ENCODE peak calls at places on chromosomes 6 and 20, in nine cellular contexts. Y is progenitor cell of endocrine pancreas, C is nephron progenitor cell, B is mesothelial cell of epicardium, S is cardiac fibroblast, X is fibroblast of mammary gland, P is endothelial cell, L is endothelial cell of umbilical vein, H is psoas muscle. O is an unnamed sample.

GRCh38 chr6:170137176-170137891 is 153.5 kb downstream of the DLL1 start:
- DNase-seq in Y (no peak), C (no peak), B (peak; percentile 12), S (peak; percentile 3), X (peak; percentile 77), P (no peak), L (no peak), H (no peak), O (no peak)

GRCh38 chr20:37914672-37915433 is 11.9 kb downstream of the VSTM2L start:
- DNase-seq in Y (peak; percentile 32), C (peak; percentile 61), B (no peak), S (no peak), X (no peak), P (peak; percentile 52), L (no peak), H (no peak), O (no peak)

GRCh38 chr6:36599791-36600209 is 5.6 kb downstream of the SRSF3 start:
- DNase-seq in Y (no peak), C (peak; percentile 35), B (no peak), S (peak; percentile 66), X (peak; percentile 81), P (peak; percentile 24), L (no peak), H (peak; percentile 45), O (no peak)

GRCh38 chr6:139982652-139983051 is 608.2 kb upstream of the CITED2 start:
- DNase-seq in Y (no peak), C (no peak), B (no peak), S (peak; percentile 64), X (peak; percentile 87), P (no peak), L (peak; percentile 25), H (no peak), O (no peak)

GRCh38 chr6:130810307-130811030 is 16.7 kb upstream of the SMLR1 start:
- DNase-seq in Y (no peak), C (no peak), B (no peak), S (no peak), X (no peak), P (no peak), L (no peak), H (no peak), O (no peak)

GRCh38 chr6:37622639-37623038 is 75.0 kb downstream of the MDGA1 start:
- DNase-seq in Y (no peak), C (no peak), B (no peak), S (no peak), X (no peak), P (no peak), L (no peak), H (no peak), O (no peak)

GRCh38 chr20:62850333-62850974 is 11.2 kb downstream of the TCFL5 start:
- DNase-seq in Y (no peak), C (no peak), B (no peak), S (no peak), X (no peak), P (no peak), L (no peak), H (no peak), O (no peak)

GRCh38 chr6:132067286-132067685 is 116.1 kb upstream of the CCN2 start:
- DNase-seq in Y (no peak), C (no peak), B (no peak), S (no peak), X (peak; percentile 42), P (no peak), L (peak; percentile 82), H (no peak), O (no peak)

GRCh38 chr6:155521719-155522118 is 66.1 kb upstream of the NOX3 start:
- DNase-seq in Y (no peak), C (no peak), B (no peak), S (peak; percentile 78), X (peak; percentile 34), P (no peak), L (no peak), H (no peak), O (no peak)

GRCh38 chr6:129440691-129441090 is 269.3 kb downstream of the ARHGAP18 start:
- DNase-seq in Y (no peak), C (no peak), B (no peak), S (peak; percentile 38), X (peak; percentile 51), P (no peak), L (peak; percentile 3), H (no peak), O (no peak)

GRCh38 chr6:157682856-157683481 is 140.1 kb upstream of the SNX9 start:
- DNase-seq in Y (no peak), C (no peak), B (no peak), S (peak; percentile 73), X (peak; percentile 67), P (no peak), L (peak; percentile 40), H (no peak), O (no peak)

DNA sequence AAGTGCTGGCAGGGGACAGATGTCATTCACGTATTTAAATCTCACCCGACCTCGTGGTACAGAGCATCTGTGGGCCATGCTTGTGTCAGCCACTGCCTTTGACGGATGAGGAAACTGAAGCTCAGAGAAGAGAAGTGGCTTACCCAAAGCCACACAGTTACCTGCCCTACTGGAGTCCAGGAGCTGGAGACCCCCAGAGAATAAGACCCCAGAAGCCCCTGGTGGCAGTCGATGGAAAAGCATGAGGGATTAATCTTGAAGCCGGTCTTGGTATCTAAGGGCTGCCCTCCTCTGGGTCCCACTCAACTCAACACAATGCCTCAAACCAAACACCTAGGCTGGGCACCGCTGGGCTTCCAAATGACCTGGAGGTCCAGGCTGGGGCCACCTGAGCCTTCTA is 83.1 kb downstream of the GRM4 start:
- DNase-seq in Y (no peak), C (no peak), B (no peak), S (no peak), X (no peak), P (no peak), L (no peak), H (no peak), O (no peak)
- TF ChIP-seq CTCF in Y (peak; percentile 30), C (peak; percentile 24), B (peak; percentile 54), S (peak; percentile 23), X (peak; percentile 17), P (peak; percentile 66), L (peak; percentile 4), H (no peak), O (no peak)

DNA sequence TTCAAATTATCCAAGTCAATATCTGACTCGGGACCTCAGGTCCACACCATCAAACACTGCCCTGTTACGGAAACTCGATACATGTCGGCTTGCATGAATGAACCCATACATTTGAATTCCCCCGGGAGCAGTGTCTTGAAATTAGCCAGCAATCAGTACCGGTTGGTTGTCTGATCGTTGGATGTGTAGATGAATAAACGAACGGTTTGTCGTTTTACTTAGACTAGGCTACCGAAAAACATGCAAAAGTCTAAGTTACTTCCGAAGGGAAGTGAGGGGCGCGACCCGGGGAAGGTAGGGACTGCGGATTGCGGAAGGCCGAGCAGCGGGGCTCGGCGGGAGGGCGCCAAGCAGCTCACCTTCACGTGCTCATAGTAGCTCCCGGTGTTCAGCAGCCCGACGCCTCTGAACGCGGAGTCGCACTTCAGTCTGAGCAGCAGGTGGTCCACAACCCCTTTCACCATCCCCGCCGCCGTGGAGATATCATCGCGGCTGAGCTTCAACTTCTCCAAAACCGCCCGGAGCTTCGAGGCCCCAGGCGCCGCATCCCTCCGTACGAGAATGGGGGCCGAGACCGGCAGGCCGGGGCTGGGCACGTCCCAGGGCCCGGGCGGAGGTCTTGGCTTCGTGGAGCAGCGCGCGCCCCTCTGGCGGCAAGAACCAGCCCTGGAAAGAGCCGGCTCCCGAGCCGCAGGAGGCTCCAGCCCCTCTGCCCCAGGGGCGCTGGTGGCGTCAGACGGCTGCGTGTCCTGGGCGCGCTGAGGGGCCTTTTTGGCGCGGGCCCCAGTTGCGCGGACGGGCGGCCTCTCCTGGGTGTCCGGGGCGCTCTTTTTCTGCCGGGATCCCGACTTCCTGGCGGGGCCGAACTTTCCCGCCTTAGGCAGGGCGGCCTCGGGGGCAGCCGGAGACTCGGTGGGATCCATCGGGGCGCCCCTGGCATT is 661 bp downstream of the CGAS start:
- DNase-seq in Y (peak; percentile 14), C (peak; percentile 34), B (no peak), S (peak; percentile 67), X (peak; percentile 61), P (peak; percentile 30), L (peak; percentile 57), H (peak; percentile 51), O (no peak)
- TF ChIP-seq CTCF in Y (no peak), C (no peak), B (no peak), S (no peak), X (no peak), P (no peak), L (no peak), H (no peak), O (no peak)

GRCh38 chr6:154301086-154301625 is 55.4 kb downstream of the IPCEF1 start:
- DNase-seq in Y (no peak), C (no peak), B (no peak), S (no peak), X (no peak), P (no peak), L (no peak), H (no peak), O (no peak)

GRCh38 chr6:154306696-154307095 is 49.9 kb downstream of the IPCEF1 start:
- DNase-seq in Y (no peak), C (no peak), B (no peak), S (no peak), X (no peak), P (no peak), L (no peak), H (no peak), O (no peak)

GRCh38 chr6:154298297-154298696 is 58.3 kb downstream of the IPCEF1 start:
- DNase-seq in Y (no peak), C (no peak), B (no peak), S (peak; percentile 59), X (peak; percentile 33), P (no peak), L (peak; percentile 77), H (no peak), O (no peak)

GRCh38 chr6:154297711-154298110 is 58.9 kb downstream of the IPCEF1 start:
- DNase-seq in Y (no peak), C (no peak), B (no peak), S (no peak), X (no peak), P (no peak), L (no peak), H (no peak), O (no peak)

DNA sequence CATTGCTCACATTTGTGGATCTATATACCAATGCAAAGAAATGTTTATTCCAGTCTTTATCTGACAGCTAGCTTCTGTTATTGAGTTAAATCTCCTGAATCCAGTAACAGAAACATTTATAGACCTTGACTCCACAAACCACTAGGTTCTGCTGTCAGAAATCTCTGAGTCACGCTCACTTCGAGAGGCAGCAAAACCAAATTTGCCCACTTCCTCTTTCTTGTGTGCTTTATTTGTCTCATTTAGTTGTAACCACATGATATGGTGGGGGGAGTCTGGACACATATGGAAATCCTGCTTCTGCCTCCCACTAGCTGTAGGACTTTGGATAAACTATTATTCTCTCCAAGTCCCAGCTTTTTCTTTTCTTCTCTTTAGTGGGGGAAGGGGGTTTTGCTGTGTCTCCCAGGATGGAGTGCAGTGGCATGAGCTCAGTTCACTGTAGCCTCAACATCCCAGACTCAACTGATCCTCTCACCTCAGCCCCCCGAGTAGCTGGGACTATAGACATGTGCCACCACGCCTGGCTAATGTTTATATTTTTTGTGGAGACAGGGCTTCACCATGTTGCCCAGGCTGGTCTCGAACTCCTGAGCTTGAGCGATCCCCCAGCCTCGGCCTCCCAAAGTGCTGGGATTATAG is 54.4 kb downstream of the IPCEF1 start:
- DNase-seq in Y (no peak), C (no peak), B (no peak), S (peak; percentile 53), X (peak; percentile 74), P (no peak), L (no peak), H (no peak), O (no peak)
- TF ChIP-seq CTCF in Y (no peak), C (no peak), B (no peak), S (no peak), X (no peak), P (no peak), L (no peak), H (no peak), O (no peak)

GRCh38 chr20:56626367-56627121 is 2.6 kb upstream of the TFAP2C start:
- DNase-seq in Y (no peak), C (peak; percentile 70), B (peak; percentile 35), S (no peak), X (peak; percentile 41), P (peak; percentile 67), L (no peak), H (no peak), O (no peak)
- TF ChIP-seq CTCF in Y (peak; percentile 56), C (peak; percentile 56), B (peak; percentile 74), S (no peak), X (peak; percentile 32), P (peak; percentile 69), L (peak; percentile 33), H (no peak), O (no peak)

O was measured in omental fat pad.